ENCODE peak calls at places on chromosomes 7 and 10, in four cellular contexts. T is breast epithelium, A is HFF-Myc, D is GM10248. R is an unnamed sample.
A peak's percentile ranks its signal among the peaks of the same experiment; 100 is the strongest.

GRCh38 chr10:10847313-10847712 is 170.4 kb upstream of the CELF2 start:
- DNase-seq in T (no peak), A (no peak), D (no peak), R (no peak)

GRCh38 chr10:74337330-74338016 is 186.5 kb downstream of the ADK start:
- DNase-seq in T (no peak), A (no peak), D (no peak), R (no peak)

GRCh38 chr7:155405399-155406318 is 52.3 kb upstream of the EN2 start:
- DNase-seq in T (no peak), A (no peak), D (no peak), R (no peak)

GRCh38 chr10:60810437-60811182 is 32.3 kb downstream of the CDK1 start:
- DNase-seq in T (no peak), A (no peak), D (no peak), R (no peak)

GRCh38 chr10:9848981-9849380 is 1168.7 kb upstream of the CELF2 start:
- DNase-seq in T (no peak), A (no peak), D (no peak), R (no peak)

GRCh38 chr7:87210506-87210905 is 9.0 kb downstream of the TMEM243 start:
- DNase-seq in T (no peak), A (no peak), D (no peak), R (no peak)

GRCh38 chr10:17915181-17915580 is 36.5 kb upstream of the SLC39A12 start:
- DNase-seq in T (no peak), A (no peak), D (no peak), R (no peak)

GRCh38 chr7:54986716-54987115 is 32.1 kb upstream of the EGFR start:
- DNase-seq in T (no peak), A (no peak), D (no peak), R (no peak)

GRCh38 chr7:134365341-134366054 is 48.8 kb upstream of the SLC35B4 start:
- DNase-seq in T (no peak), A (no peak), D (no peak), R (no peak)

GRCh38 chr10:11697718-11698527 is 44.3 kb upstream of the ECHDC3 start:
- DNase-seq in T (no peak), A (no peak), D (no peak), R (no peak)

GRCh38 chr7:113247198-113247597 is 128.8 kb upstream of the SMIM30 start:
- DNase-seq in T (no peak), A (no peak), D (no peak), R (no peak)

GRCh38 chr7:150879345-150879744 is 27.0 kb downstream of the AOC1 start:
- DNase-seq in T (no peak), A (peak; percentile 7), D (no peak), R (no peak)

GRCh38 chr10:451021-451471 is 238.4 kb downstream of the DIP2C start:
- DNase-seq in T (no peak), A (no peak), D (no peak), R (no peak)

GRCh38 chr7:118586248-118586647 is 361.7 kb downstream of the ANKRD7 start:
- DNase-seq in T (no peak), A (no peak), D (no peak), R (no peak)

GRCh38 chr7:118590107-118590506 is 365.6 kb downstream of the ANKRD7 start:
- DNase-seq in T (no peak), A (no peak), D (no peak), R (no peak)
- TF ChIP-seq CTCF in T (no peak), A (peak; percentile 13), D (peak; percentile 45), R (peak; percentile 23)

DNA sequence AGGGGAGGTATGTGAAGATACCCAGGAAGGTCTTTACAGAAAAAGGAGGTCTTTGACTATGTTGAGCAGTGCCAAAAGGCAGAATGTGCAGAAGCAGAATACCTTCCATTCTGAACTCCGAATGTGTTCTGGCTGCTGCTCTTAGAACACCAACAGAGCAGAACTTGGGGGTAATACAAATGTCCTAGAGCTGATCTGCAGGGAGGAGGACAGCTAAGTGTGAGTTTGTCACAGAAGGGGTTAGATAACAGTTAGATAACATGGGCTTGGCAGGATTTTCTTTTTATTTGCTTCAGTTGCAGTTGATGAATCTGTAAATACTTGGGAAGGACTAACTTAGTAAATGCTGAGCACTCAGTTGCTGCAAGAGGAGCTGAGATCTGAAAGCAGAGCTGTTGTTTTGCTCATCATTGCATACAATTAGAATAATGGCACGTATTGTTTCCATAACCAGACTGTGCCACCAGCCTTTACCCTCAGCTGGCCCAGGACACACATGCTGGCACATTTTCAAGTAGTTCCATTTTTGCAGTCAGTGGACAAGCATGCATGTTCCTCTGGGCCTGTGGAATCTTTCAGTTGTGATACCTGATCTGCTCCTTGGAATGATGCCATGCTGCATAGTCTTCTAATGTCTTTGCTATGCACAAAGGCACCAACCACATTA is 55.9 kb downstream of the GSDME start:
- DNase-seq in T (no peak), A (peak; percentile 92), D (no peak), R (no peak)
- TF ChIP-seq CTCF in T (no peak), A (no peak), D (no peak), R (no peak)

DNA sequence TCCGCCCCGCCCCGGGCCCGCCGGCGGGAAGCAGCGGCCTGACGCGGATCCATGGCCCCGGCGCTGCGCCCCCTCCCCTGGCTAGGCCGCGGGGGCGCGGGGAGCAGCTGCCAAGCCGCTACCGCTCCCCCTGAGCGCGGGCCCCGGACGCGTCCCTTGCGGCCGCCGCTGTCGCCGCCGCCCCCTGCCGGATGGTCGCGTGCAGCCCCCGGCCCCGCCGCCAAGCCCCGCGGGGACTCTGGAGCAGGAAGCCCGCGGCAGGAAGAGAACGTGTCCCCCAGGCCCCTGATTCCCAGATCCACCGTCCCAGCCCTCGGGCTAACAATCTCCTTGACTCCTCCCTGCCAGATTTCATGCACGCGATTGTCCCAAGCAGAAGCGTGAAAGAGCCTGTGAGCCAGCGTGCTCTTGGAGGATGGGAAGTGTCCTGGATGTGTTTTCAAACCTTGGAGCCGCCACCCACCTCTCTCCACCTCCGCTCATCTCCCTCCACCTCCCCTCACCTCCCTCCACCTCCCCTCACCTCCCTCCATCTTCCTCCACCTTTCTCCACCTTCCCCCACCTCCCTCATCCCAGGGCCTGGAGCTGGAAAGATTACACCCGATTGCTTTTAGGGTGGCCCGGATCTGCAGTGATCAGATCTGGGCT is 419 bp upstream of the PRTFDC1 start:
- DNase-seq in T (no peak), A (peak; percentile 41), D (peak; percentile 63), R (no peak)
- TF ChIP-seq CTCF in T (no peak), A (no peak), D (peak; percentile 68), R (peak; percentile 38)

GRCh38 chr10:124222298-124223000 is 129.1 kb upstream of the CHST15 start:
- DNase-seq in T (no peak), A (no peak), D (no peak), R (no peak)

GRCh38 chr10:124225029-124225467 is 131.7 kb upstream of the CHST15 start:
- DNase-seq in T (no peak), A (no peak), D (no peak), R (no peak)

GRCh38 chr10:124224331-124225028 is 131.1 kb upstream of the CHST15 start:
- DNase-seq in T (no peak), A (no peak), D (no peak), R (no peak)

GRCh38 chr10:124223001-124223710 is 129.8 kb upstream of the CHST15 start:
- DNase-seq in T (no peak), A (no peak), D (no peak), R (no peak)

DNA sequence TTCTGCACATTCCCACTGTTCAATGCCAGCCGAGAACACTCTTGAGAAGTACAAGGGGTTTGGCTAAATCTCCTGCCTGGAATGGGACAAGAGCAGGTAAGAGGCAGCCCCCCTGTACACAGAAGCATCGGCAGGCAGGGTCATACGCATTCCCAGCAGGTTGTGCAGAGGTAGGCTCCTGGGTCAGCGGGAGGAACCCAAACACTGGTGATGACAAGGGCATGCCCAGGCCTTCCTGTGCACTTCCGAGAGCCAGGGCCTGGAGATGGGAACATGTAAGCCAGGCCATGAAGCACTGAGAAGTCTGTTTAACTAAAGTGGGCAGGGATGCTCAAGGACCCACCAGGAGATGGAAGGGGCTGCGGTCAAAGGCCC is 130.3 kb upstream of the CHST15 start:
- DNase-seq in T (no peak), A (no peak), D (no peak), R (no peak)
- TF ChIP-seq CTCF in T (no peak), A (no peak), D (no peak), R (no peak)

R was measured in CD14-positive monocyte.